ENCODE peak calls at places on chromosome 10, in seven cellular contexts. V is naive thymus-derived CD4-positive, alpha-beta T cell; P is stimulated activated effector memory CD8-positive, alpha-beta T cell treated with anti-CD3 and anti-CD28 coated beads, Interleukin-12 subunit alpha, Interleukin-12 subunit beta, amount 100 ng/mL, for 72 hours; A is Right ventricle myocardium superior; Z is left lobe of liver; H is heart left ventricle; X is mucosa of descending colon. O is an unnamed sample.

GRCh38 chr10:14583967-14584366 is 190.7 kb downstream of the FAM107B start:
- ATAC-seq in V (no peak), P (peak; percentile 37), A (no peak), Z (no peak), H (no peak), X (no peak), O (no peak)

GRCh38 chr10:82609845-82610244 is 734.9 kb downstream of the NRG3 start:
- ATAC-seq in V (no peak), P (no peak), A (no peak), Z (no peak), H (no peak), X (no peak), O (no peak)

GRCh38 chr10:62037166-62037831 is 135.8 kb downstream of the ARID5B start:
- ATAC-seq in V (no peak), P (no peak), A (peak; percentile 16), Z (no peak), H (no peak), X (no peak), O (no peak)

GRCh38 chr10:91077549-91078017 is 142.9 kb upstream of the PCGF5 start:
- ATAC-seq in V (no peak), P (no peak), A (peak; percentile 95), Z (peak; percentile 93), H (peak; percentile 90), X (peak; percentile 92), O (no peak)

GRCh38 chr10:6729967-6730366 is 149.9 kb upstream of the PRKCQ start:
- ATAC-seq in V (no peak), P (no peak), A (peak; percentile 51), Z (no peak), H (no peak), X (no peak), O (no peak)

GRCh38 chr10:132945894-132946255 is 3.5 kb upstream of the CFAP46 start:
- ATAC-seq in V (peak; percentile 32), P (peak; percentile 15), A (no peak), Z (no peak), H (no peak), X (no peak), O (no peak)

GRCh38 chr10:8073696-8074416 is 19.4 kb downstream of the GATA3 start:
- ATAC-seq in V (peak; percentile 20), P (peak; percentile 62), A (no peak), Z (no peak), H (no peak), X (no peak), O (peak; percentile 59)

GRCh38 chr10:29767958-29768357 is 133.2 kb upstream of the SVIL start:
- ATAC-seq in V (no peak), P (no peak), A (no peak), Z (no peak), H (no peak), X (no peak), O (no peak)

GRCh38 chr10:5665380-5666323 is 743 bp downstream of the ASB13 start:
- ATAC-seq in V (peak; percentile 51), P (peak; percentile 42), A (peak; percentile 73), Z (peak; percentile 62), H (peak; percentile 39), X (peak; percentile 62), O (peak; percentile 44)

GRCh38 chr10:118031351-118032075 is 15.2 kb downstream of the RAB11FIP2 start:
- ATAC-seq in V (no peak), P (no peak), A (no peak), Z (no peak), H (no peak), X (no peak), O (no peak)

GRCh38 chr10:63723320-63723719 is 202.1 kb downstream of the REEP3 start:
- ATAC-seq in V (no peak), P (no peak), A (no peak), Z (no peak), H (no peak), X (no peak), O (no peak)